ENCODE peak calls at places on chromosomes 12 and 14, in nine cellular contexts. One of them, this sample, is unnamed. For H3K36me3, the result is how much of the 10 kb centered on the place peaks cover.

GRCh38 chr12:48454675-48455074 is 17.7 kb upstream of the ANP32D start:
- DNase-seq in GM23338: peak
- DNase-seq in thoracic aorta: no peak
- DNase-seq in mammary epithelial cell: peak
- DNase-seq in lower lobe of right lung: no peak
- DNase-seq in pancreas: no peak
- DNase-seq in OCI-LY7: peak
- DNase-seq in right atrium auricular region: no peak
- DNase-seq in colonic mucosa: no peak
- DNase-seq in this sample: no peak

GRCh38 chr12:45973526-45973925 is 16.8 kb downstream of the SCAF11 start:
- DNase-seq in mammary epithelial cell: no peak
- DNase-seq in colonic mucosa: no peak
- DNase-seq in thoracic aorta: no peak
- DNase-seq in GM23338: no peak
- DNase-seq in lower lobe of right lung: no peak
- DNase-seq in pancreas: no peak
- DNase-seq in OCI-LY7: no peak
- DNase-seq in right atrium auricular region: no peak
- DNase-seq in this sample: no peak

GRCh38 chr12:5076761-5077160 is 33.1 kb downstream of the KCNA5 start:
- DNase-seq in lower lobe of right lung: no peak
- DNase-seq in thoracic aorta: peak
- DNase-seq in colonic mucosa: no peak
- DNase-seq in mammary epithelial cell: no peak
- DNase-seq in GM23338: no peak
- DNase-seq in right atrium auricular region: no peak
- DNase-seq in pancreas: no peak
- DNase-seq in OCI-LY7: no peak
- DNase-seq in this sample: no peak

GRCh38 chr14:67228325-67228984 is 12.8 kb upstream of the PALS1 start:
- DNase-seq in GM23338: no peak
- DNase-seq in mammary epithelial cell: peak
- DNase-seq in right atrium auricular region: no peak
- DNase-seq in OCI-LY7: no peak
- DNase-seq in colonic mucosa: no peak
- DNase-seq in thoracic aorta: no peak
- DNase-seq in lower lobe of right lung: no peak
- DNase-seq in pancreas: no peak
- DNase-seq in this sample: no peak

GRCh38 chr12:124921200-124922008 is 7.0 kb upstream of the UBC start:
- DNase-seq in lower lobe of right lung: peak
- DNase-seq in right atrium auricular region: no peak
- DNase-seq in thoracic aorta: no peak
- DNase-seq in GM23338: peak
- DNase-seq in mammary epithelial cell: peak
- DNase-seq in OCI-LY7: peak
- DNase-seq in colonic mucosa: peak
- DNase-seq in pancreas: peak
- DNase-seq in this sample: peak

GRCh38 chr14:84657866-84658385 is 872.0 kb upstream of the FLRT2 start:
- DNase-seq in mammary epithelial cell: no peak
- DNase-seq in pancreas: no peak
- DNase-seq in right atrium auricular region: no peak
- DNase-seq in colonic mucosa: no peak
- DNase-seq in GM23338: no peak
- DNase-seq in OCI-LY7: no peak
- DNase-seq in thoracic aorta: no peak
- DNase-seq in lower lobe of right lung: no peak
- DNase-seq in this sample: no peak

GRCh38 chr12:45674583-45674982 is 54.9 kb upstream of the ARID2 start:
- DNase-seq in colonic mucosa: no peak
- DNase-seq in thoracic aorta: peak
- DNase-seq in right atrium auricular region: no peak
- DNase-seq in GM23338: no peak
- DNase-seq in mammary epithelial cell: peak
- DNase-seq in OCI-LY7: no peak
- DNase-seq in pancreas: no peak
- DNase-seq in lower lobe of right lung: peak
- DNase-seq in this sample: no peak

GRCh38 chr12:21941522-21942376 is 523 bp upstream of the ABCC9 start:
- DNase-seq in OCI-LY7: no peak
- DNase-seq in GM23338: peak
- DNase-seq in colonic mucosa: peak
- DNase-seq in mammary epithelial cell: no peak
- DNase-seq in pancreas: peak
- DNase-seq in thoracic aorta: no peak
- DNase-seq in right atrium auricular region: peak
- DNase-seq in lower lobe of right lung: peak
- DNase-seq in this sample: no peak

GRCh38 chr14:31692376-31692781 is 131.2 kb downstream of the NUBPL start:
- DNase-seq in OCI-LY7: no peak
- DNase-seq in pancreas: no peak
- DNase-seq in lower lobe of right lung: no peak
- DNase-seq in GM23338: no peak
- DNase-seq in right atrium auricular region: no peak
- DNase-seq in thoracic aorta: no peak
- DNase-seq in colonic mucosa: no peak
- DNase-seq in mammary epithelial cell: no peak
- DNase-seq in this sample: no peak

GRCh38 chr12:131280426-131280825 is 326.7 kb downstream of the ADGRD1 start:
- DNase-seq in GM23338: no peak
- DNase-seq in right atrium auricular region: no peak
- DNase-seq in thoracic aorta: no peak
- DNase-seq in mammary epithelial cell: no peak
- DNase-seq in OCI-LY7: no peak
- DNase-seq in colonic mucosa: no peak
- DNase-seq in pancreas: no peak
- DNase-seq in lower lobe of right lung: no peak
- DNase-seq in this sample: no peak

GRCh38 chr14:57816568-57817284 is 49.2 kb downstream of the SLC35F4 start:
- DNase-seq in pancreas: no peak
- DNase-seq in colonic mucosa: no peak
- DNase-seq in GM23338: no peak
- DNase-seq in right atrium auricular region: no peak
- DNase-seq in OCI-LY7: no peak
- DNase-seq in lower lobe of right lung: no peak
- DNase-seq in mammary epithelial cell: peak
- DNase-seq in thoracic aorta: no peak
- DNase-seq in this sample: no peak

GRCh38 chr12:34400423-34400881 is 378.2 kb downstream of the ALG10 start:
- DNase-seq in mammary epithelial cell: no peak
- DNase-seq in colonic mucosa: peak
- DNase-seq in right atrium auricular region: no peak
- DNase-seq in GM23338: no peak
- DNase-seq in OCI-LY7: no peak
- DNase-seq in lower lobe of right lung: peak
- DNase-seq in pancreas: peak
- DNase-seq in thoracic aorta: no peak
- DNase-seq in this sample: no peak

GRCh38 chr14:78240567-78240966 is 70.4 kb downstream of the NRXN3 start:
- DNase-seq in GM23338: no peak
- DNase-seq in mammary epithelial cell: no peak
- DNase-seq in lower lobe of right lung: no peak
- DNase-seq in thoracic aorta: no peak
- DNase-seq in right atrium auricular region: no peak
- DNase-seq in colonic mucosa: no peak
- DNase-seq in OCI-LY7: no peak
- DNase-seq in pancreas: no peak
- DNase-seq in this sample: no peak

GRCh38 chr12:49789992-49790391 is 38.2 kb downstream of the NCKAP5L start:
- DNase-seq in pancreas: no peak
- DNase-seq in thoracic aorta: no peak
- DNase-seq in right atrium auricular region: no peak
- DNase-seq in colonic mucosa: no peak
- DNase-seq in OCI-LY7: no peak
- DNase-seq in GM23338: peak
- DNase-seq in mammary epithelial cell: no peak
- DNase-seq in lower lobe of right lung: no peak
- DNase-seq in this sample: no peak

GRCh38 chr12:13171921-13172859 is 24.3 kb upstream of the EMP1 start:
- DNase-seq in pancreas: peak
- DNase-seq in right atrium auricular region: no peak
- DNase-seq in OCI-LY7: no peak
- DNase-seq in mammary epithelial cell: peak
- DNase-seq in thoracic aorta: no peak
- DNase-seq in GM23338: peak
- DNase-seq in colonic mucosa: peak
- DNase-seq in lower lobe of right lung: no peak
- DNase-seq in this sample: no peak

GRCh38 chr14:76937181-76938091 is 91.1 kb downstream of the IRF2BPL start:
- DNase-seq in GM23338: peak
- DNase-seq in colonic mucosa: no peak
- DNase-seq in thoracic aorta: no peak
- DNase-seq in mammary epithelial cell: peak
- DNase-seq in pancreas: no peak
- DNase-seq in right atrium auricular region: peak
- DNase-seq in lower lobe of right lung: no peak
- DNase-seq in OCI-LY7: no peak
- DNase-seq in this sample: no peak

GRCh38 chr14:69713127-69713800 is 53.7 kb upstream of the SRSF5 start:
- DNase-seq in colonic mucosa: no peak
- DNase-seq in thoracic aorta: no peak
- DNase-seq in GM23338: peak
- DNase-seq in mammary epithelial cell: peak
- DNase-seq in right atrium auricular region: no peak
- DNase-seq in OCI-LY7: no peak
- DNase-seq in lower lobe of right lung: no peak
- DNase-seq in pancreas: peak
- DNase-seq in this sample: no peak
- H3K27ac ChIP-seq in colonic mucosa: peak
- H3K27ac ChIP-seq in thoracic aorta: peak
- H3K27ac ChIP-seq in GM23338: peak
- H3K27ac ChIP-seq in mammary epithelial cell: peak
- H3K27ac ChIP-seq in right atrium auricular region: peak
- H3K27ac ChIP-seq in OCI-LY7: no peak
- H3K27ac ChIP-seq in lower lobe of right lung: peak
- H3K27ac ChIP-seq in pancreas: peak
- H3K27ac ChIP-seq in this sample: no peak

DNA sequence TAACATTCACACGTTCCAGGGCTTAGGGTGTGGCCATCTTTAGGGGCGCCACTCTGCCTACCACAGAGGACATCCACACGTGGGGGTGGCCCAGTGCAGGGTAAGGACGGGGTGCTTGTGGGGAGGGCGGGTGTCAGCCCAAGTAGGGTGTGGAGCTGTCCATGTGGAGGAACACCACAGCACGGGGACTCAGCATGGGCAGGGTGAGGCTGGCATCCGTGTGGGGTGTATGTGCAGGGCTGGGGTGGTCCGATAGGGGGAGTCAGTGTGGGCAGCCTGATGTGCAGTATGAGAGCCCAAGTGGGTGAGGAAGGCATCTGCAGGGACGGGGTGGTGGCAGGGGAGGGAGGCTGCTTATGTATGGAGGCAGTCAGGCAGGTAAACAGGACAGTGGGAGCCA is 17.7 kb downstream of the PSMC1 start:
- DNase-seq in mammary epithelial cell: no peak
- DNase-seq in right atrium auricular region: peak
- DNase-seq in lower lobe of right lung: no peak
- DNase-seq in GM23338: no peak
- DNase-seq in thoracic aorta: no peak
- DNase-seq in colonic mucosa: no peak
- DNase-seq in OCI-LY7: no peak
- DNase-seq in pancreas: no peak
- DNase-seq in this sample: no peak
- H3K36me3 ChIP-seq in mammary epithelial cell: under half
- H3K36me3 ChIP-seq in right atrium auricular region: half or more
- H3K36me3 ChIP-seq in lower lobe of right lung: half or more
- H3K36me3 ChIP-seq in GM23338: under half
- H3K36me3 ChIP-seq in thoracic aorta: under half
- H3K36me3 ChIP-seq in colonic mucosa: under half
- H3K36me3 ChIP-seq in OCI-LY7: half or more
- H3K36me3 ChIP-seq in pancreas: under half
- H3K36me3 ChIP-seq in this sample: under half

GRCh38 chr14:89731534-89731933 is 223.0 kb downstream of the EFCAB11 start:
- DNase-seq in colonic mucosa: no peak
- DNase-seq in OCI-LY7: no peak
- DNase-seq in mammary epithelial cell: no peak
- DNase-seq in right atrium auricular region: no peak
- DNase-seq in lower lobe of right lung: no peak
- DNase-seq in thoracic aorta: no peak
- DNase-seq in pancreas: no peak
- DNase-seq in GM23338: no peak
- DNase-seq in this sample: no peak

GRCh38 chr14:89740241-89740640 is 214.3 kb downstream of the EFCAB11 start:
- DNase-seq in pancreas: no peak
- DNase-seq in colonic mucosa: no peak
- DNase-seq in OCI-LY7: no peak
- DNase-seq in mammary epithelial cell: no peak
- DNase-seq in lower lobe of right lung: no peak
- DNase-seq in thoracic aorta: no peak
- DNase-seq in right atrium auricular region: no peak
- DNase-seq in GM23338: no peak
- DNase-seq in this sample: no peak

GRCh38 chr14:89736866-89737265 is 217.7 kb downstream of the EFCAB11 start:
- DNase-seq in OCI-LY7: no peak
- DNase-seq in right atrium auricular region: no peak
- DNase-seq in thoracic aorta: no peak
- DNase-seq in GM23338: no peak
- DNase-seq in mammary epithelial cell: no peak
- DNase-seq in pancreas: no peak
- DNase-seq in lower lobe of right lung: no peak
- DNase-seq in colonic mucosa: no peak
- DNase-seq in this sample: no peak
- H3K4me3 ChIP-seq in OCI-LY7: no peak
- H3K4me3 ChIP-seq in right atrium auricular region: no peak
- H3K4me3 ChIP-seq in thoracic aorta: no peak
- H3K4me3 ChIP-seq in GM23338: no peak
- H3K4me3 ChIP-seq in mammary epithelial cell: no peak
- H3K4me3 ChIP-seq in pancreas: no peak
- H3K4me3 ChIP-seq in lower lobe of right lung: no peak
- H3K4me3 ChIP-seq in colonic mucosa: no peak
- H3K4me3 ChIP-seq in this sample: no peak

GRCh38 chr12:53530056-53530455 is 22.8 kb upstream of the NPFF start:
- DNase-seq in colonic mucosa: no peak
- DNase-seq in GM23338: no peak
- DNase-seq in pancreas: no peak
- DNase-seq in mammary epithelial cell: no peak
- DNase-seq in thoracic aorta: no peak
- DNase-seq in right atrium auricular region: no peak
- DNase-seq in OCI-LY7: no peak
- DNase-seq in lower lobe of right lung: no peak
- DNase-seq in this sample: no peak

GRCh38 chr12:53532524-53533445 is 25.5 kb upstream of the NPFF start:
- DNase-seq in mammary epithelial cell: no peak
- DNase-seq in pancreas: no peak
- DNase-seq in right atrium auricular region: no peak
- DNase-seq in thoracic aorta: no peak
- DNase-seq in colonic mucosa: no peak
- DNase-seq in lower lobe of right lung: no peak
- DNase-seq in OCI-LY7: no peak
- DNase-seq in GM23338: no peak
- DNase-seq in this sample: no peak

GRCh38 chr12:53533476-53533875 is 26.2 kb upstream of the NPFF start:
- DNase-seq in colonic mucosa: no peak
- DNase-seq in thoracic aorta: no peak
- DNase-seq in OCI-LY7: no peak
- DNase-seq in pancreas: no peak
- DNase-seq in GM23338: no peak
- DNase-seq in right atrium auricular region: no peak
- DNase-seq in mammary epithelial cell: no peak
- DNase-seq in lower lobe of right lung: no peak
- DNase-seq in this sample: no peak

GRCh38 chr12:53530920-53531319 is 23.6 kb upstream of the NPFF start:
- DNase-seq in right atrium auricular region: no peak
- DNase-seq in lower lobe of right lung: no peak
- DNase-seq in GM23338: no peak
- DNase-seq in mammary epithelial cell: peak
- DNase-seq in OCI-LY7: no peak
- DNase-seq in colonic mucosa: no peak
- DNase-seq in thoracic aorta: no peak
- DNase-seq in pancreas: no peak
- DNase-seq in this sample: no peak

GRCh38 chr12:53532026-53532425 is 24.7 kb upstream of the NPFF start:
- DNase-seq in GM23338: no peak
- DNase-seq in OCI-LY7: no peak
- DNase-seq in right atrium auricular region: no peak
- DNase-seq in mammary epithelial cell: no peak
- DNase-seq in colonic mucosa: no peak
- DNase-seq in pancreas: no peak
- DNase-seq in lower lobe of right lung: no peak
- DNase-seq in thoracic aorta: no peak
- DNase-seq in this sample: no peak
- H3K27ac ChIP-seq in GM23338: no peak
- H3K27ac ChIP-seq in OCI-LY7: no peak
- H3K27ac ChIP-seq in right atrium auricular region: no peak
- H3K27ac ChIP-seq in mammary epithelial cell: no peak
- H3K27ac ChIP-seq in colonic mucosa: no peak
- H3K27ac ChIP-seq in pancreas: no peak
- H3K27ac ChIP-seq in lower lobe of right lung: no peak
- H3K27ac ChIP-seq in thoracic aorta: no peak
- H3K27ac ChIP-seq in this sample: no peak